ENCODE peak calls at places on chromosomes 12 and 14, in six cellular contexts. One of them, this sample, is unnamed.

GRCh38 chr14:29465095-29465494 is 462.6 kb downstream of the PRKD1 start:
- DNase-seq in NCI-H1105: no peak
- DNase-seq in T follicular helper cell: no peak
- DNase-seq in fibroblast of lung: peak
- DNase-seq in iris pigment epithelial cell: no peak
- DNase-seq in GM13976: no peak
- DNase-seq in this sample: no peak

GRCh38 chr12:46372131-46372851 is at the start of gene SLC38A2:
- DNase-seq in NCI-H1105: peak
- DNase-seq in T follicular helper cell: peak
- DNase-seq in fibroblast of lung: peak
- DNase-seq in iris pigment epithelial cell: peak
- DNase-seq in GM13976: peak
- DNase-seq in this sample: peak

GRCh38 chr14:74610866-74611671 is 968 bp downstream of the LTBP2 start:
- DNase-seq in NCI-H1105: no peak
- DNase-seq in T follicular helper cell: no peak
- DNase-seq in fibroblast of lung: peak
- DNase-seq in iris pigment epithelial cell: peak
- DNase-seq in GM13976: no peak
- DNase-seq in this sample: no peak

GRCh38 chr12:94603434-94604068 is 46.8 kb downstream of the TMCC3 start:
- DNase-seq in NCI-H1105: no peak
- DNase-seq in T follicular helper cell: peak
- DNase-seq in fibroblast of lung: no peak
- DNase-seq in iris pigment epithelial cell: no peak
- DNase-seq in GM13976: no peak
- DNase-seq in this sample: peak

GRCh38 chr14:22780105-22780679 is 13.7 kb downstream of the OXA1L start:
- DNase-seq in NCI-H1105: no peak
- DNase-seq in T follicular helper cell: no peak
- DNase-seq in fibroblast of lung: peak
- DNase-seq in iris pigment epithelial cell: peak
- DNase-seq in GM13976: no peak
- DNase-seq in this sample: no peak

GRCh38 chr14:70640938-70641547 is 673 bp upstream of the TTC9 start:
- DNase-seq in NCI-H1105: peak
- DNase-seq in T follicular helper cell: peak
- DNase-seq in fibroblast of lung: peak
- DNase-seq in iris pigment epithelial cell: peak
- DNase-seq in GM13976: peak
- DNase-seq in this sample: peak

GRCh38 chr14:99879401-99880295 is 86.4 kb downstream of the EML1 start:
- DNase-seq in NCI-H1105: no peak
- DNase-seq in T follicular helper cell: no peak
- DNase-seq in fibroblast of lung: peak
- DNase-seq in iris pigment epithelial cell: peak
- DNase-seq in GM13976: no peak
- DNase-seq in this sample: no peak

GRCh38 chr14:61065671-61066070 is 84.6 kb downstream of the SLC38A6 start:
- DNase-seq in NCI-H1105: peak
- DNase-seq in T follicular helper cell: no peak
- DNase-seq in fibroblast of lung: no peak
- DNase-seq in iris pigment epithelial cell: no peak
- DNase-seq in GM13976: no peak
- DNase-seq in this sample: no peak

GRCh38 chr14:37824936-37825698 is 229.7 kb downstream of the TTC6 start:
- DNase-seq in NCI-H1105: no peak
- DNase-seq in T follicular helper cell: no peak
- DNase-seq in fibroblast of lung: peak
- DNase-seq in iris pigment epithelial cell: peak
- DNase-seq in GM13976: no peak
- DNase-seq in this sample: no peak

GRCh38 chr12:26971963-26972362 is 33.7 kb downstream of the FGFR1OP2 start:
- DNase-seq in NCI-H1105: no peak
- DNase-seq in T follicular helper cell: peak
- DNase-seq in fibroblast of lung: no peak
- DNase-seq in iris pigment epithelial cell: no peak
- DNase-seq in GM13976: peak
- DNase-seq in this sample: peak

GRCh38 chr14:75715926-75716780 is 55.1 kb downstream of the TTLL5 start:
- DNase-seq in NCI-H1105: no peak
- DNase-seq in T follicular helper cell: no peak
- DNase-seq in fibroblast of lung: peak
- DNase-seq in iris pigment epithelial cell: peak
- DNase-seq in GM13976: no peak
- DNase-seq in this sample: no peak

GRCh38 chr12:113416091-113416754 is 6.0 kb upstream of the SDSL start:
- DNase-seq in NCI-H1105: no peak
- DNase-seq in T follicular helper cell: no peak
- DNase-seq in fibroblast of lung: peak
- DNase-seq in iris pigment epithelial cell: peak
- DNase-seq in GM13976: no peak
- DNase-seq in this sample: no peak

GRCh38 chr12:121709478-121709890 is 3.1 kb upstream of the TMEM120B start:
- DNase-seq in NCI-H1105: no peak
- DNase-seq in T follicular helper cell: no peak
- DNase-seq in fibroblast of lung: peak
- DNase-seq in iris pigment epithelial cell: peak
- DNase-seq in GM13976: no peak
- DNase-seq in this sample: no peak

GRCh38 chr12:107126688-107127481 is 33.5 kb upstream of the CRY1 start:
- DNase-seq in NCI-H1105: peak
- DNase-seq in T follicular helper cell: no peak
- DNase-seq in fibroblast of lung: no peak
- DNase-seq in iris pigment epithelial cell: peak
- DNase-seq in GM13976: no peak
- DNase-seq in this sample: no peak

GRCh38 chr12:28583771-28584261 is 393.6 kb downstream of the CCDC91 start:
- DNase-seq in NCI-H1105: no peak
- DNase-seq in T follicular helper cell: no peak
- DNase-seq in fibroblast of lung: peak
- DNase-seq in iris pigment epithelial cell: peak
- DNase-seq in GM13976: no peak
- DNase-seq in this sample: no peak

GRCh38 chr12:122126713-122127597 is 47.1 kb downstream of the IL31 start:
- DNase-seq in NCI-H1105: no peak
- DNase-seq in T follicular helper cell: no peak
- DNase-seq in fibroblast of lung: no peak
- DNase-seq in iris pigment epithelial cell: no peak
- DNase-seq in GM13976: no peak
- DNase-seq in this sample: no peak

GRCh38 chr12:132226604-132227003 is 82.3 kb downstream of the NOC4L start:
- DNase-seq in NCI-H1105: no peak
- DNase-seq in T follicular helper cell: no peak
- DNase-seq in fibroblast of lung: no peak
- DNase-seq in iris pigment epithelial cell: no peak
- DNase-seq in GM13976: no peak
- DNase-seq in this sample: no peak

GRCh38 chr12:100553851-100554404 is 19.6 kb upstream of the GAS2L3 start:
- DNase-seq in NCI-H1105: no peak
- DNase-seq in T follicular helper cell: no peak
- DNase-seq in fibroblast of lung: peak
- DNase-seq in iris pigment epithelial cell: peak
- DNase-seq in GM13976: no peak
- DNase-seq in this sample: no peak

GRCh38 chr12:93778306-93778705 is 101.1 kb downstream of the CRADD start:
- DNase-seq in NCI-H1105: no peak
- DNase-seq in T follicular helper cell: no peak
- DNase-seq in fibroblast of lung: peak
- DNase-seq in iris pigment epithelial cell: peak
- DNase-seq in GM13976: no peak
- DNase-seq in this sample: no peak

GRCh38 chr12:120739031-120739762 is 13.6 kb downstream of the ACADS start:
- DNase-seq in NCI-H1105: no peak
- DNase-seq in T follicular helper cell: no peak
- DNase-seq in fibroblast of lung: no peak
- DNase-seq in iris pigment epithelial cell: no peak
- DNase-seq in GM13976: peak
- DNase-seq in this sample: no peak

GRCh38 chr12:43976027-43976426 is 140.1 kb downstream of the TMEM117 start:
- DNase-seq in NCI-H1105: no peak
- DNase-seq in T follicular helper cell: no peak
- DNase-seq in fibroblast of lung: no peak
- DNase-seq in iris pigment epithelial cell: no peak
- DNase-seq in GM13976: no peak
- DNase-seq in this sample: no peak

GRCh38 chr12:80877706-80878384 is 59.9 kb downstream of the LIN7A start:
- DNase-seq in NCI-H1105: peak
- DNase-seq in T follicular helper cell: no peak
- DNase-seq in fibroblast of lung: peak
- DNase-seq in iris pigment epithelial cell: peak
- DNase-seq in GM13976: no peak
- DNase-seq in this sample: no peak

GRCh38 chr14:94499673-94500072 is 9.6 kb downstream of the SERPINA12 start:
- DNase-seq in NCI-H1105: no peak
- DNase-seq in T follicular helper cell: no peak
- DNase-seq in fibroblast of lung: no peak
- DNase-seq in iris pigment epithelial cell: no peak
- DNase-seq in GM13976: no peak
- DNase-seq in this sample: no peak

GRCh38 chr14:36268957-36269734 is 51.3 kb downstream of the MBIP start:
- DNase-seq in NCI-H1105: peak
- DNase-seq in T follicular helper cell: no peak
- DNase-seq in fibroblast of lung: no peak
- DNase-seq in iris pigment epithelial cell: no peak
- DNase-seq in GM13976: no peak
- DNase-seq in this sample: no peak

GRCh38 chr12:2282321-2282720 is 229.5 kb downstream of the CACNA1C start:
- DNase-seq in NCI-H1105: no peak
- DNase-seq in T follicular helper cell: no peak
- DNase-seq in fibroblast of lung: peak
- DNase-seq in iris pigment epithelial cell: no peak
- DNase-seq in GM13976: no peak
- DNase-seq in this sample: no peak

GRCh38 chr12:132341318-132342050 is 12.1 kb upstream of the GALNT9 start:
- DNase-seq in NCI-H1105: no peak
- DNase-seq in T follicular helper cell: no peak
- DNase-seq in fibroblast of lung: no peak
- DNase-seq in iris pigment epithelial cell: no peak
- DNase-seq in GM13976: no peak
- DNase-seq in this sample: no peak

GRCh38 chr12:118189761-118190181 is 53.8 kb downstream of the PEBP1 start:
- DNase-seq in NCI-H1105: no peak
- DNase-seq in T follicular helper cell: no peak
- DNase-seq in fibroblast of lung: peak
- DNase-seq in iris pigment epithelial cell: peak
- DNase-seq in GM13976: no peak
- DNase-seq in this sample: no peak

GRCh38 chr14:55780156-55780946 is 200.3 kb downstream of the KTN1 start:
- DNase-seq in NCI-H1105: no peak
- DNase-seq in T follicular helper cell: no peak
- DNase-seq in fibroblast of lung: peak
- DNase-seq in iris pigment epithelial cell: peak
- DNase-seq in GM13976: no peak
- DNase-seq in this sample: no peak

GRCh38 chr14:79320561-79320960 is 890.7 kb downstream of the DIO2 start:
- DNase-seq in NCI-H1105: no peak
- DNase-seq in T follicular helper cell: no peak
- DNase-seq in fibroblast of lung: no peak
- DNase-seq in iris pigment epithelial cell: no peak
- DNase-seq in GM13976: no peak
- DNase-seq in this sample: no peak

This sample was measured in T-helper 1 cell.